ENCODE peak calls at places on chromosome 1, in eight cellular contexts. U is fibroblast of pulmonary artery; H is KBM-7; X is COR-L47; J is SW480; G is NCI-H1436; Z is stimulated activated CD4-positive, alpha-beta T cell treated with anti-CD3 and anti-CD28 coated beads, Interleukin-1b, Interleukin-23, amount 100 ng/mL, for 1 hour; R is left ventricle myocardium inferior. N is an unnamed sample.

GRCh38 chr1:18062180-18062579 is 45.4 kb upstream of the IGSF21 start:
- DNase-seq in U (no peak), H (no peak), X (no peak), J (no peak), G (no peak), Z (no peak), R (no peak), N (no peak)

GRCh38 chr1:244150071-244150470 is 99.0 kb downstream of the ZBTB18 start:
- DNase-seq in U (no peak), H (no peak), X (no peak), J (no peak), G (no peak), Z (no peak), R (no peak), N (no peak)

GRCh38 chr1:200931776-200932175 is 37.1 kb downstream of the INAVA start:
- DNase-seq in U (no peak), H (no peak), X (no peak), J (no peak), G (no peak), Z (no peak), R (no peak), N (no peak)

GRCh38 chr1:231091853-231092301 is 51.8 kb upstream of the FAM89A start:
- DNase-seq in U (peak; percentile 32), H (peak; percentile 84), X (no peak), J (peak; percentile 51), G (peak; percentile 0), Z (no peak), R (no peak), N (no peak)

GRCh38 chr1:113931456-113931855 is 2.3 kb downstream of the HIPK1 start:
- DNase-seq in U (peak; percentile 57), H (peak; percentile 80), X (no peak), J (no peak), G (no peak), Z (no peak), R (no peak), N (no peak)

GRCh38 chr1:243354511-243355153 is 98.8 kb downstream of the SDCCAG8 start:
- DNase-seq in U (peak; percentile 9), H (no peak), X (no peak), J (no peak), G (no peak), Z (no peak), R (no peak), N (no peak)

GRCh38 chr1:203531063-203531462 is 37.1 kb downstream of the OPTC start:
- DNase-seq in U (no peak), H (no peak), X (no peak), J (no peak), G (no peak), Z (no peak), R (no peak), N (no peak)

GRCh38 chr1:223714849-223715709 is 2.7 kb downstream of the CAPN2 start:
- DNase-seq in U (peak; percentile 47), H (peak; percentile 86), X (no peak), J (peak; percentile 80), G (no peak), Z (no peak), R (no peak), N (no peak)

GRCh38 chr1:31507676-31508530 is 68.4 kb upstream of the TINAGL1 start:
- DNase-seq in U (no peak), H (peak; percentile 39), X (no peak), J (no peak), G (no peak), Z (no peak), R (no peak), N (no peak)

GRCh38 chr1:32454726-32455125 is 10.1 kb upstream of the ZBTB8B start:
- DNase-seq in U (peak; percentile 64), H (no peak), X (peak; percentile 99), J (no peak), G (no peak), Z (no peak), R (peak; percentile 17), N (no peak)

GRCh38 chr1:151193856-151194255 is 3.9 kb upstream of the VPS72 start:
- DNase-seq in U (no peak), H (no peak), X (no peak), J (no peak), G (no peak), Z (no peak), R (no peak), N (no peak)

GRCh38 chr1:46714976-46715375 is 3.9 kb downstream of the EFCAB14 start:
- DNase-seq in U (no peak), H (no peak), X (no peak), J (no peak), G (no peak), Z (no peak), R (no peak), N (no peak)

GRCh38 chr1:43783671-43784205 is 76.4 kb downstream of the ST3GAL3 start:
- DNase-seq in U (no peak), H (peak; percentile 43), X (peak; percentile 45), J (peak; percentile 94), G (no peak), Z (no peak), R (no peak), N (no peak)

GRCh38 chr1:211332036-211332616 is 5.5 kb downstream of the TRAF5 start:
- DNase-seq in U (no peak), H (no peak), X (no peak), J (no peak), G (no peak), Z (no peak), R (no peak), N (no peak)

GRCh38 chr1:206735553-206736031 is 35.0 kb upstream of the IL19 start:
- DNase-seq in U (peak; percentile 53), H (no peak), X (no peak), J (no peak), G (no peak), Z (no peak), R (no peak), N (peak; percentile 61)

GRCh38 chr1:114105401-114105979 is 48.2 kb downstream of the SYT6 start:
- DNase-seq in U (no peak), H (no peak), X (no peak), J (no peak), G (no peak), Z (no peak), R (no peak), N (no peak)

GRCh38 chr1:217149791-217150190 is 426.6 kb upstream of the ESRRG start:
- DNase-seq in U (no peak), H (no peak), X (no peak), J (no peak), G (no peak), Z (no peak), R (no peak), N (no peak)

GRCh38 chr1:61093525-61094137 is 11.3 kb downstream of the NFIA start:
- DNase-seq in U (no peak), H (no peak), X (no peak), J (peak; percentile 74), G (no peak), Z (no peak), R (no peak), N (no peak)

GRCh38 chr1:234111458-234112142 is 207.1 kb downstream of the SLC35F3 start:
- DNase-seq in U (peak; percentile 10), H (no peak), X (peak; percentile 35), J (peak; percentile 31), G (peak; percentile 18), Z (no peak), R (peak; percentile 33), N (peak; percentile 46)

GRCh38 chr1:51231121-51231520 is 5.0 kb upstream of the RNF11 start:
- DNase-seq in U (no peak), H (no peak), X (no peak), J (no peak), G (no peak), Z (no peak), R (no peak), N (no peak)

GRCh38 chr1:240122639-240123604 is 31.2 kb downstream of the FMN2 start:
- DNase-seq in U (no peak), H (no peak), X (peak; percentile 95), J (peak; percentile 16), G (peak; percentile 89), Z (no peak), R (no peak), N (no peak)

GRCh38 chr1:30782361-30783243 is 25.0 kb upstream of the LAPTM5 start:
- DNase-seq in U (peak; percentile 63), H (peak; percentile 66), X (peak; percentile 15), J (peak; percentile 54), G (peak; percentile 70), Z (peak; percentile 30), R (peak; percentile 58), N (peak; percentile 76)

GRCh38 chr1:231869364-231869763 is 242.8 kb downstream of the DISC1 start:
- DNase-seq in U (no peak), H (peak; percentile 45), X (no peak), J (no peak), G (no peak), Z (no peak), R (no peak), N (no peak)

GRCh38 chr1:25871086-25871703 is 4.3 kb downstream of the PAQR7 start:
- DNase-seq in U (no peak), H (peak; percentile 66), X (no peak), J (no peak), G (no peak), Z (no peak), R (no peak), N (no peak)

GRCh38 chr1:9774744-9775679 is 48.8 kb downstream of the CLSTN1 start:
- DNase-seq in U (no peak), H (no peak), X (no peak), J (no peak), G (no peak), Z (no peak), R (no peak), N (no peak)

GRCh38 chr1:197313713-197314112 is 45.7 kb downstream of the CRB1 start:
- DNase-seq in U (no peak), H (no peak), X (no peak), J (no peak), G (no peak), Z (no peak), R (no peak), N (no peak)

GRCh38 chr1:162368451-162368850 is 8.2 kb downstream of the SPATA46 start:
- DNase-seq in U (no peak), H (no peak), X (no peak), J (no peak), G (no peak), Z (no peak), R (no peak), N (no peak)

GRCh38 chr1:156368889-156369684 is at the start of gene RHBG:
- DNase-seq in U (peak; percentile 16), H (no peak), X (peak; percentile 38), J (peak; percentile 55), G (peak; percentile 36), Z (no peak), R (peak; percentile 35), N (peak; percentile 67)

GRCh38 chr1:16968372-16968771 is 12.0 kb downstream of the MFAP2 start:
- DNase-seq in U (no peak), H (no peak), X (no peak), J (no peak), G (no peak), Z (no peak), R (no peak), N (no peak)